ENCODE peak calls at places on chromosomes 3 and 15, in five cellular contexts. C is heart left ventricle, W is NCI-H345, M is DMS53, R is upper lobe of left lung. X is an unnamed sample.
A peak's percentile ranks its signal among the peaks of the same experiment; 100 is the strongest.

GRCh38 chr3:114213669-114214541 is 23.5 kb downstream of the ZNF80 start:
- DNase-seq in W (peak; percentile 27), C (no peak), R (peak; percentile 35), M (no peak), X (peak; percentile 19)

GRCh38 chr15:93034512-93034911 is 54.5 kb downstream of the RGMA start:
- DNase-seq in W (no peak), C (peak; percentile 12), R (no peak), M (no peak), X (no peak)

GRCh38 chr3:115498421-115498820 is 124.9 kb upstream of the GAP43 start:
- DNase-seq in W (no peak), C (no peak), R (no peak), M (no peak), X (no peak)

GRCh38 chr15:77235566-77235965 is 164.7 kb upstream of the TSPAN3 start:
- DNase-seq in C (no peak), R (no peak), M (no peak), W (no peak), X (no peak)

GRCh38 chr3:46578973-46579755 is 13.1 kb upstream of the LRRC2 start:
- DNase-seq in M (peak; percentile 30), R (no peak), W (peak; percentile 57), C (no peak), X (no peak)

GRCh38 chr15:58699769-58700168 is 49.7 kb downstream of the ADAM10 start:
- DNase-seq in W (no peak), M (no peak), C (no peak), R (no peak), X (no peak)

GRCh38 chr3:45545476-45545875 is 49.1 kb upstream of the LIMD1 start:
- DNase-seq in C (no peak), R (peak; percentile 66), W (no peak), M (no peak), X (no peak)

GRCh38 chr15:34621675-34622074 is 38.2 kb upstream of the GOLGA8B start:
- DNase-seq in R (no peak), W (no peak), M (peak; percentile 4), C (no peak), X (no peak)

GRCh38 chr15:75531041-75531450 is 48.1 kb downstream of the PTPN9 start:
- DNase-seq in R (no peak), W (no peak), M (no peak), C (peak; percentile 70), X (peak; percentile 22)

GRCh38 chr15:78620021-78620838 is 566 bp downstream of the CHRNA3 start:
- DNase-seq in M (peak; percentile 57), C (no peak), R (peak; percentile 10), W (peak; percentile 35), X (no peak)

GRCh38 chr3:128498127-128498626 is 5.2 kb upstream of the GATA2 start:
- DNase-seq in C (no peak), R (peak; percentile 15), M (no peak), W (no peak), X (no peak)

GRCh38 chr15:80429964-80430363 is 25.8 kb downstream of the ARNT2 start:
- DNase-seq in R (no peak), C (no peak), W (no peak), M (no peak), X (no peak)

GRCh38 chr3:21795863-21796392 is 44.9 kb upstream of the ZNF385D start:
- DNase-seq in C (no peak), W (no peak), R (no peak), M (no peak), X (no peak)

GRCh38 chr3:182568756-182569155 is 224.5 kb upstream of the ATP11B start:
- DNase-seq in W (no peak), C (no peak), M (no peak), R (no peak), X (no peak)

GRCh38 chr3:8324727-8325126 is 176.9 kb upstream of the LMCD1 start:
- DNase-seq in M (peak; percentile 45), R (no peak), C (peak; percentile 28), W (peak; percentile 43), X (peak; percentile 16)

GRCh38 chr3:46416134-46417119 is 9.4 kb downstream of the CCRL2 start:
- DNase-seq in M (peak; percentile 24), C (no peak), R (no peak), W (peak; percentile 39), X (no peak)

GRCh38 chr15:99565281-99566156 is at the start of gene MEF2A:
- DNase-seq in W (peak; percentile 89), R (peak; percentile 95), C (peak; percentile 97), M (peak; percentile 96), X (peak; percentile 95)

GRCh38 chr15:49313650-49314049 is 109.4 kb upstream of the FGF7 start:
- DNase-seq in W (no peak), R (no peak), M (no peak), C (no peak), X (no peak)

GRCh38 chr3:119969759-119970158 is 124.5 kb downstream of the GSK3B start:
- DNase-seq in R (no peak), M (no peak), C (no peak), W (no peak), X (no peak)

GRCh38 chr15:40046721-40047412 is 7.9 kb upstream of the SRP14 start:
- DNase-seq in R (no peak), C (peak; percentile 7), M (no peak), W (no peak), X (no peak)

GRCh38 chr15:63023351-63023945 is 19.1 kb upstream of the TPM1 start:
- DNase-seq in W (no peak), R (no peak), C (no peak), M (no peak), X (no peak)

GRCh38 chr3:156317457-156317856 is 197.1 kb downstream of the KCNAB1 start:
- DNase-seq in R (no peak), W (no peak), M (peak; percentile 87), C (no peak), X (no peak)

GRCh38 chr3:111521881-111522280 is 20.1 kb upstream of the CD96 start:
- DNase-seq in W (no peak), M (no peak), R (no peak), C (no peak), X (no peak)

GRCh38 chr3:152050782-152051405 is 177.5 kb downstream of the SUCNR1 start:
- DNase-seq in W (no peak), R (no peak), C (no peak), M (no peak), X (no peak)

GRCh38 chr15:78914027-78914764 is 30.6 kb downstream of the CTSH start:
- DNase-seq in R (no peak), W (no peak), M (peak; percentile 22), C (no peak), X (no peak)

GRCh38 chr15:85840079-85840801 is 45.5 kb upstream of the KLHL25 start:
- DNase-seq in R (peak; percentile 88), C (peak; percentile 80), W (peak; percentile 77), M (peak; percentile 92), X (peak; percentile 96)

GRCh38 chr15:81304226-81304625 is 19.7 kb downstream of the STARD5 start:
- DNase-seq in M (no peak), W (no peak), C (peak; percentile 51), R (peak; percentile 67), X (no peak)

GRCh38 chr3:23949784-23950183 is 4.7 kb downstream of the NR1D2 start:
- DNase-seq in M (peak; percentile 7), W (no peak), R (peak; percentile 75), C (peak; percentile 54), X (peak; percentile 56)

GRCh38 chr3:41200669-41201021 is 1.3 kb downstream of the CTNNB1 start:
- DNase-seq in C (no peak), M (peak; percentile 4), W (no peak), R (peak; percentile 36), X (peak; percentile 23)

GRCh38 chr15:95134306-95135100 is 903.1 kb downstream of the MCTP2 start:
- DNase-seq in R (no peak), M (no peak), W (no peak), C (no peak), X (no peak)

GRCh38 chr3:53140575-53141467 is 10.6 kb upstream of the RFT1 start:
- DNase-seq in R (no peak), M (peak; percentile 35), W (no peak), C (no peak), X (no peak)

GRCh38 chr15:101129851-101130250 is 122.0 kb downstream of the CHSY1 start:
- DNase-seq in M (no peak), C (no peak), R (no peak), W (no peak), X (no peak)

GRCh38 chr3:99776516-99777209 is 41.0 kb upstream of the CMSS1 start:
- DNase-seq in M (no peak), C (no peak), R (no peak), W (no peak), X (no peak)